ENCODE peak calls at places on chromosomes 5 and 9, in ten cellular contexts. O, N, C, L, M, J, W, K, Z and Y are unnamed samples.

GRCh38 chr5:115472601-115473000 is 72.0 kb downstream of the FEM1C start:
- DNase-seq in N (no peak), W (no peak), O (no peak), M (no peak), Z (no peak), K (no peak), C (no peak), L (no peak), J (no peak), Y (no peak)

GRCh38 chr9:127796225-127796813 is 6.4 kb upstream of the FPGS start:
- DNase-seq in L (no peak), O (peak), Z (no peak), K (no peak), N (no peak), C (no peak), J (no peak), M (no peak), W (peak), Y (peak)

GRCh38 chr5:38182991-38183390 is 75.4 kb upstream of the EGFLAM start:
- DNase-seq in L (no peak), C (no peak), O (no peak), J (no peak), Z (no peak), N (no peak), M (no peak), K (no peak), W (no peak), Y (no peak)

GRCh38 chr5:159849437-159850191 is 66.7 kb upstream of the ADRA1B start:
- DNase-seq in M (no peak), L (no peak), O (no peak), K (no peak), Z (no peak), W (no peak), J (no peak), C (peak), N (peak), Y (no peak)

GRCh38 chr5:107523019-107523680 is 147.6 kb downstream of the EFNA5 start:
- DNase-seq in K (no peak), C (no peak), N (no peak), L (peak), Z (no peak), M (no peak), O (no peak), J (no peak), W (no peak), Y (no peak)

GRCh38 chr9:83056180-83056579 is 6.8 kb downstream of the RASEF start:
- DNase-seq in M (no peak), L (no peak), O (no peak), J (no peak), W (no peak), K (no peak), C (no peak), N (no peak), Z (no peak), Y (no peak)

GRCh38 chr5:369151-369939 is 47.8 kb downstream of the AHRR start:
- DNase-seq in Z (no peak), O (no peak), L (no peak), N (no peak), C (no peak), J (no peak), K (no peak), W (peak), M (no peak), Y (no peak)

GRCh38 chr9:130254753-130255637 is 10.6 kb upstream of the HMCN2 start:
- DNase-seq in J (no peak), C (no peak), O (no peak), L (no peak), Z (no peak), K (no peak), W (no peak), M (no peak), N (no peak), Y (no peak)

GRCh38 chr9:126395439-126396212 is 69.0 kb downstream of the MVB12B start:
- DNase-seq in W (no peak), M (no peak), Z (no peak), J (no peak), O (no peak), N (no peak), C (peak), K (no peak), L (peak), Y (no peak)

GRCh38 chr9:5825896-5826622 is 6.9 kb downstream of the ERMP1 start:
- DNase-seq in C (no peak), N (no peak), K (no peak), J (no peak), W (no peak), Z (no peak), L (no peak), O (no peak), M (no peak), Y (no peak)

GRCh38 chr9:81798606-81799005 is 109.3 kb upstream of the TLE1 start:
- DNase-seq in L (no peak), J (no peak), W (no peak), N (no peak), Z (no peak), C (no peak), O (no peak), M (no peak), K (no peak), Y (no peak)

GRCh38 chr5:135033026-135033861 is 784 bp downstream of the PITX1 start:
- DNase-seq in Z (no peak), L (peak), C (peak), N (no peak), W (peak), O (no peak), K (no peak), J (no peak), M (no peak), Y (no peak)

GRCh38 chr5:134553816-134554215 is 28.3 kb downstream of the JADE2 start:
- DNase-seq in O (no peak), C (peak), K (no peak), J (no peak), M (no peak), W (no peak), Z (no peak), L (no peak), N (no peak), Y (no peak)

GRCh38 chr5:61732796-61733195 is 400.7 kb downstream of the ZSWIM6 start:
- DNase-seq in W (no peak), N (no peak), K (no peak), L (no peak), O (no peak), J (no peak), C (no peak), M (peak), Z (no peak), Y (no peak)

GRCh38 chr5:139150359-139150999 is 47.7 kb downstream of the SIL1 start:
- DNase-seq in K (no peak), J (no peak), C (no peak), L (no peak), Z (no peak), M (no peak), N (no peak), O (no peak), W (no peak), Y (no peak)

GRCh38 chr5:179780343-179780742 is 13.4 kb upstream of the LTC4S start:
- DNase-seq in O (no peak), L (no peak), J (no peak), K (no peak), Z (no peak), M (no peak), W (no peak), C (no peak), N (no peak), Y (no peak)

GRCh38 chr5:33576726-33577620 is 136.2 kb downstream of the TARS1 start:
- DNase-seq in Z (no peak), L (no peak), K (no peak), N (no peak), C (no peak), J (no peak), O (no peak), W (no peak), M (no peak), Y (no peak)

GRCh38 chr5:172771439-172772111 is 580 bp upstream of the DUSP1 start:
- DNase-seq in O (no peak), M (no peak), W (no peak), K (peak), J (no peak), L (no peak), N (no peak), C (peak), Z (no peak), Y (no peak)

GRCh38 chr5:170638454-170639220 is 134.8 kb downstream of the KCNIP1 start:
- DNase-seq in O (peak), W (peak), J (peak), N (no peak), Z (peak), M (peak), L (peak), C (peak), K (peak), Y (peak)

GRCh38 chr5:915946-916345 is 23.3 kb downstream of the TRIP13 start:
- DNase-seq in J (no peak), L (no peak), Z (no peak), K (no peak), W (no peak), N (no peak), C (no peak), O (peak), M (no peak), Y (no peak)

GRCh38 chr5:31635446-31635845 is 3.5 kb upstream of the PDZD2 start:
- DNase-seq in M (no peak), Z (no peak), C (no peak), O (no peak), K (no peak), N (no peak), W (no peak), L (no peak), J (no peak), Y (no peak)

GRCh38 chr9:109974143-109974917 is 194.3 kb downstream of the PALM2AKAP2 start:
- DNase-seq in J (no peak), C (no peak), W (peak), L (no peak), Z (no peak), N (no peak), O (no peak), M (peak), K (no peak), Y (no peak)

GRCh38 chr5:147303251-147303650 is 68.4 kb downstream of the STK32A start:
- DNase-seq in M (no peak), C (no peak), N (peak), K (no peak), J (no peak), L (no peak), O (no peak), Z (no peak), W (no peak), Y (no peak)

GRCh38 chr5:179763215-179763945 is 30.4 kb upstream of the LTC4S start:
- DNase-seq in O (peak), Z (peak), C (peak), K (peak), M (peak), W (peak), N (peak), J (peak), L (peak), Y (peak)

GRCh38 chr5:142325677-142326479 is 1.1 kb upstream of the SPRY4 start:
- DNase-seq in W (no peak), K (peak), J (peak), Z (peak), M (no peak), O (peak), N (no peak), C (peak), L (peak), Y (no peak)

GRCh38 chr5:17709011-17709710 is 74.9 kb downstream of the TAF11L14 start:
- DNase-seq in J (no peak), M (no peak), W (no peak), Z (no peak), L (no peak), K (no peak), C (no peak), O (no peak), N (no peak), Y (no peak)

GRCh38 chr5:53473644-53474043 is 6.8 kb upstream of the FST start:
- DNase-seq in L (no peak), Z (no peak), N (no peak), W (no peak), J (no peak), O (no peak), C (no peak), K (no peak), M (no peak), Y (no peak)

GRCh38 chr5:166370928-166371690 is 1920.3 kb upstream of the WWC1 start:
- DNase-seq in Z (peak), M (no peak), N (no peak), C (no peak), L (no peak), K (peak), J (no peak), W (no peak), O (no peak), Y (no peak)

GRCh38 chr5:74095871-74096270 is 469.9 kb downstream of the ARHGEF28 start:
- DNase-seq in W (no peak), L (no peak), C (no peak), Z (no peak), N (no peak), M (no peak), K (no peak), J (no peak), O (no peak), Y (no peak)